ENCODE peak calls at places on chromosomes 3 and 15, in seven cellular contexts. A is A549, M is GM23338, X is HepG2, C is HCT116, K is Panc1, B is SK-N-SH. J is an unnamed sample.

GRCh38 chr15:95680693-95681092 is 649.8 kb upstream of the NR2F2 start:
- DNase-seq in X (no peak), M (no peak), K (no peak), C (no peak), A (no peak), B (no peak), J (no peak)

GRCh38 chr3:161104561-161105551 is at the start of gene B3GALNT1:
- DNase-seq in C (no peak), X (no peak), A (peak), K (peak), M (peak), B (peak), J (no peak)

GRCh38 chr15:72077950-72078349 is 40.0 kb downstream of the MYO9A start:
- DNase-seq in B (no peak), M (no peak), X (no peak), C (no peak), A (no peak), K (no peak), J (no peak)

GRCh38 chr15:41971089-41971892 is 1.1 kb downstream of the EHD4 start:
- DNase-seq in X (peak), B (peak), A (peak), C (peak), K (no peak), M (peak), J (no peak)

GRCh38 chr3:47251689-47252088 is 30.9 kb downstream of the KIF9 start:
- DNase-seq in C (no peak), K (no peak), M (no peak), B (no peak), X (no peak), A (no peak), J (no peak)

GRCh38 chr3:147369671-147370123 is 36.6 kb downstream of the ZIC4 start:
- DNase-seq in A (no peak), M (no peak), B (no peak), C (no peak), K (no peak), X (no peak), J (no peak)

GRCh38 chr3:175670572-175670971 is 811.4 kb downstream of the NAALADL2 start:
- DNase-seq in K (no peak), B (no peak), M (no peak), X (no peak), C (no peak), A (no peak), J (no peak)

GRCh38 chr15:76963596-76963995 is 31.3 kb upstream of the PSTPIP1 start:
- DNase-seq in B (no peak), A (no peak), C (no peak), K (no peak), M (peak), X (peak), J (no peak)

GRCh38 chr3:173531602-173532001 is 134.1 kb downstream of the NLGN1 start:
- DNase-seq in K (no peak), X (no peak), C (no peak), B (no peak), M (no peak), A (no peak), J (no peak)

GRCh38 chr3:190120161-190121060 is at the start of gene P3H2:
- DNase-seq in K (no peak), X (peak), C (peak), M (peak), B (peak), A (peak), J (no peak)

GRCh38 chr15:62486041-62486440 is 321.0 kb upstream of the C2CD4B start:
- DNase-seq in X (no peak), A (no peak), B (no peak), C (no peak), K (no peak), M (no peak), J (no peak)

GRCh38 chr3:121477589-121477988 is 68.2 kb downstream of the POLQ start:
- DNase-seq in C (no peak), K (no peak), A (no peak), B (no peak), X (no peak), M (no peak), J (no peak)

GRCh38 chr3:45082139-45082538 is 56.0 kb downstream of the CLEC3B start:
- DNase-seq in A (no peak), K (no peak), C (no peak), B (no peak), X (no peak), M (no peak), J (no peak)

GRCh38 chr15:56205061-56205876 is 38.4 kb downstream of the RFX7 start:
- DNase-seq in C (no peak), M (no peak), X (no peak), A (no peak), B (no peak), K (no peak), J (no peak)

GRCh38 chr3:73060302-73060723 is 1.1 kb upstream of the EBLN2 start:
- DNase-seq in K (no peak), C (no peak), A (no peak), X (no peak), B (peak), M (no peak), J (no peak)

GRCh38 chr15:74603026-74603788 is 12.4 kb upstream of the CLK3 start:
- DNase-seq in C (no peak), K (no peak), X (no peak), M (no peak), A (no peak), B (no peak), J (no peak)

GRCh38 chr3:43503067-43503728 is 118.6 kb downstream of the ANO10 start:
- DNase-seq in X (peak), K (no peak), C (peak), B (peak), M (peak), A (peak), J (no peak)

GRCh38 chr3:30689202-30689641 is 82.8 kb downstream of the TGFBR2 start:
- DNase-seq in K (no peak), C (peak), B (peak), M (no peak), X (no peak), A (peak), J (no peak)

GRCh38 chr3:194326192-194327029 is 24.7 kb downstream of the CPN2 start:
- DNase-seq in K (no peak), C (peak), B (no peak), A (peak), M (no peak), X (no peak), J (no peak)

GRCh38 chr3:60217156-60217911 is 1033.9 kb downstream of the FHIT start:
- DNase-seq in K (no peak), C (no peak), B (no peak), X (no peak), M (peak), A (no peak), J (no peak)

GRCh38 chr3:106114848-106115247 is 246.0 kb upstream of the CBLB start:
- DNase-seq in K (no peak), C (no peak), M (no peak), B (no peak), X (no peak), A (peak), J (no peak)

GRCh38 chr3:154334973-154335420 is 10.7 kb upstream of the DHX36 start:
- DNase-seq in C (no peak), M (peak), B (peak), K (no peak), A (peak), X (peak), J (no peak)

GRCh38 chr3:66253790-66254620 is 33.2 kb downstream of the SLC25A26 start:
- DNase-seq in B (no peak), K (peak), M (peak), C (peak), X (peak), A (peak), J (no peak)

GRCh38 chr3:141421639-141422319 is 53.5 kb downstream of the ZBTB38 start:
- DNase-seq in C (no peak), X (no peak), B (no peak), K (no peak), A (peak), M (no peak), J (no peak)

DNA sequence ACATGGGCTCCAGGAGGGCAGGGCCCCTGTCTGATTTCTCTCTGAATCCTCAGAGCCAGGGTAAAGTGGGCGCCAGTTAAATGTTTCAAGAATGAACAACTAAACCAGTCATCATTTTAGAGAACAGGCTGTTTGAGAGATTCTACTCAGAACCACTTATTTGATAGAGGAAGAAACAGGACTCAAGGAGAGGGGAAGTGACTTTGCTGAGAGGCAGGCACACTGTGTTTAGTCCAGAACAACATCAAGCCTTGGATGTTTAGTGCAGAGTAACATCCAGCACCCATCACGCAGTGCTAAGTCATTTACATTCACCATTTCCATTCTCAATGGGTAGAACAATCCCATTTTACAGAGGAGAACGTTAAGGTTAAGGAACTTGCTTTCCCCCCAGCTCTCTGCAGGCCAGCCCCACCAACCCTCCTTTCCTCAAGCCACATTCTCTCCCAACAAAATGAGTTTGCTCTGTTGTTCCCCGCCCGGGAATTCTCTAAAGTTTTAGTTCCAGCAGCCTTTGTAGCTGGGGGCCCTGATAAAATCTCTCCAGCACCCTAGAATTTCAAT is 1.1 kb downstream of the NMNAT3 start:
- DNase-seq in B (no peak), A (no peak), C (no peak), X (no peak), K (no peak), M (no peak), J (peak)
- H3K4me3 ChIP-seq in B (no peak), A (peak), C (peak), X (peak), K (no peak), M (peak), J (peak)

DNA sequence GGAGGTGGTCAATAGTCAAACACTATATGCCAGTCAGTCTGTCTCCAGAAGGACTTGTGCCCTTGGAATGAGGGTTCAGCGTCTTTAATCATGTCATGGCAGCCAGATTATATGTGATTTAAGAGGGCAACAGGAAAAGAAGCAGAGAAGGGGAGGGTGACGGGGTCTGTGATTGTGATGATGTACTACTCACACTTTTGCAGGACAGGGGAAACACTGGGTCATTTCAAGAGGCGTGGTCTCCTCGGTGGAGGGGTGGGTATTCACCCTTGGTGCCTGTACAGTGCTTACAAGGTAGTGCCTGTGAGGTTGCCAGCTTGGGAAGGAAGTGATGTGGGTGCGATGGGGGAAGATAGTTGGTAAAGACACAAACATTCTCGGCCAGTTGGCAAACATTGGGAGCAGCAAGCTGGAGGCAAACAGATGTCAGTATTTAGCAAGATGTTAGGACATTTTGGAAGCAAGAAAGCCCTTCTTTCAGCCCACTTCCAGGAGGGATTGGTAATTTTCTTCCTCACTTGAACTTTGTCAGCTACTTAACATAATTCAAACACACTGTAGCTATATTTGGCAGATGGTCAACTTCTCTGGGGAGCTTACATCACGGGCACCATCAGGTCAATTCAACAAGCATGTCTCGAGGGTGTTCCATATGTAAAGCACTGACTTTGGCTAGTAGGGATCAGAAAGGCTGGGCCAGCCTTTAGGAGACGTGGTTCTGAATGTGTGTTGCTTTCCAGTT is 71.4 kb upstream of the ROPN1 start:
- DNase-seq in X (no peak), K (no peak), A (no peak), B (peak), M (no peak), C (no peak), J (no peak)
- TF ChIP-seq REST in X (no peak), K (no peak), A (no peak), B (no peak), M (no peak), C (no peak), J (no peak)

DNA sequence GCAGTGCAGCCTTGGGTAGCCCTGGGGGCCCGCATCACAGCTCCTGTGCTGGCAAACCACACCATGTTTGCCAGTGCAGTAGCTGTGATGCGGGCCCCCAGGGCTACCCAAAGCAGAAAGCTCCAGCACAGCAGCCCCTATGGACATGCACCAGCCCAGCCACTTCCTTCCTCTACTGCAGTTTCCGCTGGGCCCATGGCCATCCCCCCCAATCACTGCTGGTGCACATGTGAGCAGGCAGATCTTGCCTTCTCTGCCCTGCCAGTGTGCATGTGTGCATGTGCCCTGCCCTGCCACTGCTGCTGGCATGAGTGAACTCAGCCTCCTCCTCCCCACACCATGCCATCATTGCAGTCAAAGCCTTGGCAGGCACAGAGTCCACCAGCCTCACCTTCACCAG is 20.1 kb upstream of the MINAR1 start:
- DNase-seq in K (no peak), C (no peak), X (no peak), A (no peak), M (no peak), B (no peak), J (no peak)
- H3K4me3 ChIP-seq in K (no peak), C (no peak), X (no peak), A (no peak), M (no peak), B (no peak), J (no peak)

GRCh38 chr3:10395196-10395595 is 74.3 kb upstream of the SEC13 start:
- DNase-seq in B (no peak), A (no peak), M (peak), X (no peak), K (no peak), C (no peak), J (no peak)

GRCh38 chr3:10395671-10396070 is 74.8 kb upstream of the SEC13 start:
- DNase-seq in C (no peak), B (no peak), M (no peak), A (no peak), K (no peak), X (no peak), J (no peak)

GRCh38 chr3:10396931-10397330 is 76.0 kb upstream of the SEC13 start:
- DNase-seq in K (no peak), B (no peak), M (no peak), X (no peak), A (no peak), C (no peak), J (no peak)

GRCh38 chr3:10394491-10395025 is 73.6 kb upstream of the SEC13 start:
- DNase-seq in B (no peak), X (no peak), M (no peak), A (no peak), K (no peak), C (no peak), J (no peak)

GRCh38 chr3:10396083-10396482 is 75.2 kb upstream of the SEC13 start:
- DNase-seq in B (no peak), K (no peak), X (no peak), M (no peak), A (no peak), C (no peak), J (no peak)
- TF ChIP-seq REST in B (no peak), K (no peak), X (no peak), M (no peak), A (no peak), C (no peak), J (no peak)

DNA sequence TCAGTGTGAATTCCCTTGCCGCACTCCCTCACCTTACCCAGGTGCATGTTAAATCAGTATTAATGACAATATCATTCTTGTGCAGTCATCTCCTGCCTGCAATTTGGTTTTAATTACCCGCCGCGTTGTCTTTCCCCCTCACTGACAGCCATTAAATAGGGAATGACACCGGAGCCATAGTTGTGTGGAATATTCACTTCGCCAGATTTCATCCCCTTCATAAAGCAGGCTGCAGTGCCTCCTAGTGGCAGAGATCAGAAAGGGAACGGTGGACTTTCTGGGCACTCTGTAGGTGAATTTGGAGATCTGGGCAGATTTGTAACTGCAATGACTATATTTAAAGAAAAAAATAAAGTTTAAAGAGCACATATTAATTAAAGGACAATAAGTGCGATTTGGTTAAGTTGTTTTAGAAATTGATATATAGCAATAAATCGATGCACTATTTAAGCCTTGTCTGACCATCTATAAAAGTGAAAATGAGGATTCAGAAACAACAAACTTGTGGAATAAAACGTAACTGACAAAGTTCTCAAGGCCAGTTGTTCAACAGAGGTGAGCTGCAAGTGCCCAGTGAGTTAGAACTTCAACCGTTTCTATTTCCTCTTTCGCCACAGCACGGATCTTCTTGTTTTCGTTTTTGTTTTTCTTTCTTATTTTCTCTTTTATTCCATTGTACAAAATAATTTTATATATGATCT is 725.1 kb upstream of the ARRDC4 start:
- DNase-seq in K (peak), X (peak), A (peak), B (peak), M (peak), C (peak), J (peak)
- H3K4me3 ChIP-seq in K (peak), X (no peak), A (no peak), B (no peak), M (no peak), C (no peak), J (peak)

GRCh38 chr3:186996356-186996755 is 66.0 kb downstream of the ST6GAL1 start:
- DNase-seq in K (no peak), M (no peak), B (no peak), C (no peak), X (no peak), A (no peak), J (no peak)
- TF ChIP-seq REST in K (no peak), M (no peak), B (no peak), C (no peak), X (no peak), A (no peak), J (no peak)

J was measured in HL-60.